ENCODE peak calls at places on chromosome 14, in eight cellular contexts. Z is natural killer cell, D is HFFc6, V is transverse colon, M is IMR-90, J is D721Med, E is tibial artery, Y is epithelial cell of esophagus. X is an unnamed sample.

GRCh38 chr14:104794641-104795467 is 694 bp downstream of the AKT1 start:
- DNase-seq in V (peak), Z (peak), M (peak), D (no peak), E (no peak), Y (peak), J (no peak), X (no peak)

GRCh38 chr14:71319646-71320045 is 412.4 kb downstream of the PCNX1 start:
- DNase-seq in E (no peak), D (peak), V (no peak), M (peak), J (no peak), Y (peak), Z (no peak), X (no peak)

GRCh38 chr14:50067723-50068495 is 48.5 kb downstream of the VCPKMT start:
- DNase-seq in M (peak), V (peak), E (no peak), Y (peak), D (peak), Z (no peak), J (no peak), X (no peak)

GRCh38 chr14:95480109-95480886 is 36.2 kb downstream of the SYNE3 start:
- DNase-seq in V (peak), Z (peak), Y (no peak), J (no peak), D (peak), E (peak), M (peak), X (no peak)

GRCh38 chr14:105845725-105846309 is 319.4 kb downstream of the TMEM121 start:
- DNase-seq in D (no peak), V (no peak), M (no peak), Y (no peak), E (peak), J (no peak), Z (no peak), X (no peak)

GRCh38 chr14:88590173-88590572 is 27.3 kb downstream of the ZC3H14 start:
- DNase-seq in E (no peak), Y (no peak), J (no peak), V (no peak), D (no peak), Z (no peak), M (peak), X (no peak)

GRCh38 chr14:57212919-57213318 is 55.8 kb downstream of the EXOC5 start:
- DNase-seq in J (no peak), Z (no peak), D (no peak), Y (peak), M (peak), V (no peak), E (no peak), X (no peak)

GRCh38 chr14:101507306-101508150 is 53.8 kb upstream of the DIO3 start:
- DNase-seq in E (peak), J (no peak), Y (no peak), D (no peak), M (no peak), V (peak), Z (no peak), X (peak)

GRCh38 chr14:49526101-49526500 is 60.1 kb downstream of the RPS29 start:
- DNase-seq in J (no peak), M (no peak), D (no peak), V (no peak), Y (no peak), Z (no peak), E (no peak), X (no peak)

GRCh38 chr14:20614038-20614840 is 23.1 kb upstream of the RNASE12 start:
- DNase-seq in M (no peak), D (no peak), J (no peak), E (no peak), Y (peak), V (no peak), Z (no peak), X (no peak)

GRCh38 chr14:105180598-105181528 is at the start of gene NUDT14:
- DNase-seq in J (peak), Y (peak), D (peak), E (peak), M (peak), Z (peak), V (peak), X (no peak)

GRCh38 chr14:38989917-38990546 is 113.0 kb downstream of the SEC23A start:
- DNase-seq in M (no peak), Z (no peak), J (no peak), D (no peak), E (no peak), Y (no peak), V (no peak), X (no peak)

GRCh38 chr14:23136566-23137133 is 17.6 kb upstream of the CEBPE start:
- DNase-seq in V (no peak), D (no peak), J (no peak), Z (no peak), M (no peak), E (no peak), Y (no peak), X (no peak)

GRCh38 chr14:66038214-66038977 is 447.8 kb upstream of the CCDC196 start:
- DNase-seq in J (no peak), V (peak), E (peak), D (no peak), Y (peak), Z (no peak), M (peak), X (no peak)

GRCh38 chr14:72904840-72905561 is 11.1 kb upstream of the DPF3 start:
- DNase-seq in D (peak), V (peak), Z (peak), J (no peak), M (peak), Y (peak), E (peak), X (peak)

GRCh38 chr14:101133068-101133467 is 229.5 kb upstream of the RTL1 start:
- DNase-seq in Y (no peak), J (no peak), D (no peak), M (no peak), Z (no peak), E (no peak), V (no peak), X (no peak)

GRCh38 chr14:100714205-100714781 is 12.4 kb upstream of the DLK1 start:
- DNase-seq in Y (no peak), M (no peak), J (no peak), Z (no peak), E (no peak), D (no peak), V (no peak), X (no peak)

GRCh38 chr14:34826661-34827060 is 48.5 kb downstream of the BAZ1A start:
- DNase-seq in J (no peak), V (no peak), E (no peak), Y (peak), D (peak), Z (no peak), M (peak), X (no peak)

GRCh38 chr14:105931808-105932483 is 405.6 kb downstream of the TMEM121 start:
- DNase-seq in M (no peak), J (no peak), Y (no peak), E (no peak), Z (no peak), V (no peak), D (no peak), X (no peak)

GRCh38 chr14:96102071-96102856 is 63.1 kb downstream of the C14orf132 start:
- DNase-seq in V (no peak), Z (no peak), E (peak), D (peak), J (no peak), M (peak), Y (no peak), X (no peak)

GRCh38 chr14:99683619-99684355 is at the start of gene CYP46A1:
- DNase-seq in D (peak), V (peak), Y (peak), Z (peak), M (peak), J (peak), E (peak), X (peak)

DNA sequence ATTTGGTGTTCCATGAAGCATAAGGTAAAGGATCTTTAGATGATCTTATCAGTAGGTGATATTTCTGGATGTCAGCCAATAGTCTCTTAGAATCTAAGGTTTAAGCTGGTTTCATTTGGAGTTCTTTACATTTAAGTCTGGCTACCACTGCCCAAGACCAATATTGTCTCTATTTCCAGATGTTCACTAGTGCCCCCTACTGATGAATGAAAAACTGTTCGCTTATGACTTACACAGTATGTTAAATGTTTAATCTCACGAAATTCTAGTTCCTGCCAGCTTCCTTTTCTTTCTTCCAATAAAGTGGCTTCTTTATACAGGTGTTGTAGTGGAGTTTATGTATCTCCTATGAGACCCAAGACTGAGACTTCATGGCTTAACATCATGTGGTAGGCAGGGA is 31.8 kb upstream of the MIS18BP1 start:
- DNase-seq in V (no peak), M (no peak), J (no peak), D (no peak), Z (no peak), Y (no peak), E (no peak), X (no peak)
- TF ChIP-seq CTCF in V (no peak), M (no peak), J (peak), D (peak), Z (no peak), Y (no peak), E (no peak), X (peak)

DNA sequence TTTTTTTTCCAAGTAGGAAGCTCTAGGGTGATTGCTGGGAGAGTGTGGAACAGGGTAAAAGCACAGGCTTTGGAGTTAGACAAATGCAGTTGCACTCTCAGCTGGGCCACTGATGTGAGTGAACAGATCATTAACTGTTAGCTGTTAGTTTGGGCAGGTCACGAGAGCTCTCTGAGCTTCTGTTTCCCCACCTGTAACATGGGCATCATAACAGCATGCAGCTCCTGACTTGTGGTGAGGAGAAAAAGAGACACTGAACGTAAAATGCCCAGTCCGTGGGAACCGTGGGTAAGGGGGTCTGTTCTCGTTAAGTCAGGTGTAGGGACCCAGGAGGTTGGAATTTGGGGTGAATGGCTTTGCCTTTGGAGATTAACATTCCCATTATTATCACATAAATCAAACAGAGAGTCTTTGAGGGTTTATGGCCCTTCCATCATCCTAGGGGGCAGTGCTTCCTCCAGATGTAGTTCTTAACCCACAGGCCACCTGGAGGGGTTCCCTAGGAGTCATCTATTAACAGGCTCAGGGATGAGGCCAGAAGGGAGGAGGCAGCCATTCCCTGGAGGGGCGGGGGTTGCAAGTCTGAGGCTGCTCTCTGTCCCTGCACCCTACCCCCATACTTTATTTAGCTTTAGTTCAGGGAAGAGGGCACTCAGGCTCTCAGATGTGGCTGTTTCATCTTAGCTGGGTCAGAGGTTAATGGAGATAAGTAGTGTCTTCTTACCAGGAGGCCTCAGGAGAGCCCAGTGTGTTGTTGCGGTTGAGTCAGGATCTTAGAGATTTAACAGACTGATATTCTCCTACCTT is 135.3 kb downstream of the DACT1 start:
- DNase-seq in D (no peak), E (no peak), V (no peak), M (peak), J (no peak), Z (no peak), Y (no peak), X (no peak)
- TF ChIP-seq CTCF in D (no peak), E (no peak), V (no peak), M (no peak), J (no peak), Z (no peak), Y (no peak), X (no peak)

DNA sequence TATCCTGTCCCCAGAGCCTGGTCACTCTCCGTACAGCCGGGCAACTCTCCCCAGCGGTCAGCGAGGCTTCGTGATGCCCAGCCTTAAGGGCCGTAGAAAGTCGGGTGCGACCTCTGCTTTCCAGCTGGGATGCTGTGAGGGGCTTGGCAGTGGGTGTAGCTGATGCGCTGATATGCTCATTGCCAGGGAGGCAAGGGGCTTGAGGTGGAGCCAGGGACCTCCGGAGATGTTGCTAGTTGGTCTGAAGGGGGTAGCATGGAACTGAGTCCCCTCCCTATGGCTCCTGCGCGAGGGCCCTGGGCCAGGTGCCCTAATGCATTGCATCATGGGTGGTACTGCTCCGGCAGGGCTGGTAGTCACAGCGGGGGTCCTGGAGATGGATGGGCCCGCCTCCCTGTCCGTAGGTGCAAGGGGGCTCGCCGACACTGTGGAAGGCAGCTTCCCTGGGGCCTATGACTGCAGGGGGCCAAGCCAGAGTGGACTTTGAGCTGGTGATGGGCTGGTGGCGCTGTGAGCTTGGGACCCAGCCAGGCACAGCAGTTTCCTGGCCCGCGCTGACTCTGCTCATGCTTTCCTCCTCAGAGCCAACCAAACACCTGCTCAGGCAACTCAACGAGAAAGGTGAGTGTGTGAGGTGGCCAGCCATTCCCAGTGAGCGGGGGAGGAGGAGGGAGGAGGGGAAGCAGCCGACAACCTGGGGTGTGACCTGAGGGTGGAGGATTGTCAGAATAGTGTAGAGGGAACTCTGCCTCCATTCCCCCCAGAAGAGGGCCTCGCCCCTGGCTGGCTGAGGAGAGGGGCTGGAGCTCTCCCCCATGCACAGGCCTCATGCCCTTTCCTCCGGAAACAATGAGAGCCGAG is 32.3 kb downstream of the PLEKHG3 start:
- DNase-seq in Z (no peak), Y (peak), J (no peak), M (no peak), V (peak), D (no peak), E (no peak), X (peak)
- TF ChIP-seq CTCF in Z (no peak), Y (peak), J (no peak), M (no peak), V (no peak), D (no peak), E (no peak), X (no peak)

GRCh38 chr14:67717048-67717447 is 15.4 kb downstream of the RDH12 start:
- DNase-seq in Z (no peak), M (no peak), V (no peak), J (no peak), D (no peak), Y (no peak), E (no peak), X (no peak)
- TF ChIP-seq CTCF in Z (no peak), M (no peak), V (no peak), J (no peak), D (no peak), Y (no peak), E (no peak), X (no peak)

GRCh38 chr14:58884442-58884841 is 246.7 kb downstream of the DACT1 start:
- DNase-seq in E (no peak), Y (no peak), D (no peak), M (no peak), Z (no peak), J (no peak), V (no peak), X (no peak)
- TF ChIP-seq CTCF in E (peak), Y (peak), D (peak), M (peak), Z (no peak), J (peak), V (peak), X (no peak)

X was measured in CD14-positive monocyte.